ENCODE peak calls at places on chromosomes 5 and 9, in eight cellular contexts. Y, W, L, C, Q, H, R and N are unnamed samples.

GRCh38 chr5:135242021-135242480 is 157.0 kb downstream of the MACROH2A1 start:
- DNase-seq in Y (peak; percentile 65), W (peak; percentile 67), L (no peak), C (peak; percentile 64), Q (no peak), H (no peak), R (peak; percentile 14), N (peak; percentile 78)

GRCh38 chr9:136117291-136118060 is 1.2 kb downstream of the TMEM250 start:
- DNase-seq in Y (no peak), W (no peak), L (no peak), C (no peak), Q (no peak), H (no peak), R (no peak), N (no peak)

GRCh38 chr5:104062495-104063377 is 500.1 kb upstream of the NUDT12 start:
- DNase-seq in Y (peak; percentile 20), W (no peak), L (no peak), C (no peak), Q (no peak), H (no peak), R (no peak), N (no peak)

GRCh38 chr9:133135193-133135745 is 14.2 kb upstream of the RALGDS start:
- DNase-seq in Y (peak; percentile 93), W (peak; percentile 80), L (peak; percentile 73), C (peak; percentile 86), Q (no peak), H (no peak), R (peak; percentile 77), N (no peak)

GRCh38 chr9:33923998-33924701 is 107.2 kb downstream of the UBE2R2 start:
- DNase-seq in Y (no peak), W (no peak), L (no peak), C (no peak), Q (no peak), H (no peak), R (no peak), N (no peak)

GRCh38 chr5:52710310-52710971 is 77.3 kb upstream of the ITGA1 start:
- DNase-seq in Y (no peak), W (no peak), L (no peak), C (no peak), Q (no peak), H (no peak), R (no peak), N (no peak)

GRCh38 chr9:137516144-137516917 is 33.9 kb downstream of the PNPLA7 start:
- DNase-seq in Y (no peak), W (no peak), L (no peak), C (no peak), Q (no peak), H (no peak), R (no peak), N (no peak)

GRCh38 chr5:163330723-163331668 is 106.4 kb upstream of the CCNG1 start:
- DNase-seq in Y (no peak), W (no peak), L (no peak), C (no peak), Q (peak; percentile 12), H (no peak), R (no peak), N (no peak)

GRCh38 chr9:89526667-89527066 is 28.8 kb upstream of the SEMA4D start:
- DNase-seq in Y (no peak), W (no peak), L (no peak), C (no peak), Q (no peak), H (no peak), R (no peak), N (no peak)

GRCh38 chr5:177447066-177447610 is 524 bp downstream of the PRR7 start:
- DNase-seq in Y (no peak), W (peak; percentile 73), L (no peak), C (peak; percentile 25), Q (peak; percentile 94), H (no peak), R (peak; percentile 46), N (no peak)

GRCh38 chr5:172223901-172224873 is 30.2 kb downstream of the EFCAB9 start:
- DNase-seq in Y (no peak), W (no peak), L (no peak), C (no peak), Q (peak; percentile 56), H (no peak), R (no peak), N (no peak)

GRCh38 chr9:125558453-125559084 is 148.4 kb downstream of the MAPKAP1 start:
- DNase-seq in Y (peak; percentile 58), W (no peak), L (peak; percentile 39), C (peak; percentile 83), Q (peak; percentile 86), H (peak; percentile 56), R (peak; percentile 46), N (peak; percentile 46)

GRCh38 chr9:96160168-96160567 is 141.8 kb downstream of the HSD17B3 start:
- DNase-seq in Y (no peak), W (no peak), L (no peak), C (no peak), Q (no peak), H (no peak), R (no peak), N (no peak)

GRCh38 chr9:109733690-109734089 is 46.3 kb upstream of the PALM2AKAP2 start:
- DNase-seq in Y (peak; percentile 72), W (no peak), L (no peak), C (peak; percentile 64), Q (no peak), H (no peak), R (no peak), N (no peak)

GRCh38 chr9:79360387-79361347 is 211.1 kb upstream of the TLE4 start:
- DNase-seq in Y (no peak), W (no peak), L (no peak), C (peak; percentile 48), Q (no peak), H (no peak), R (no peak), N (no peak)

GRCh38 chr5:132386644-132387286 is 17.3 kb downstream of the SLC22A5 start:
- DNase-seq in Y (peak; percentile 51), W (peak; percentile 86), L (no peak), C (peak; percentile 71), Q (peak; percentile 70), H (peak; percentile 72), R (peak; percentile 81), N (peak; percentile 79)

GRCh38 chr5:132383261-132383660 is 13.8 kb downstream of the SLC22A5 start:
- DNase-seq in Y (no peak), W (no peak), L (no peak), C (no peak), Q (no peak), H (no peak), R (no peak), N (no peak)

GRCh38 chr5:132383984-132384383 is 14.5 kb downstream of the SLC22A5 start:
- DNase-seq in Y (no peak), W (no peak), L (no peak), C (no peak), Q (no peak), H (no peak), R (no peak), N (no peak)

GRCh38 chr5:132385321-132386105 is 16.0 kb downstream of the SLC22A5 start:
- DNase-seq in Y (no peak), W (peak; percentile 70), L (no peak), C (peak; percentile 62), Q (peak; percentile 50), H (no peak), R (peak; percentile 46), N (peak; percentile 69)

DNA sequence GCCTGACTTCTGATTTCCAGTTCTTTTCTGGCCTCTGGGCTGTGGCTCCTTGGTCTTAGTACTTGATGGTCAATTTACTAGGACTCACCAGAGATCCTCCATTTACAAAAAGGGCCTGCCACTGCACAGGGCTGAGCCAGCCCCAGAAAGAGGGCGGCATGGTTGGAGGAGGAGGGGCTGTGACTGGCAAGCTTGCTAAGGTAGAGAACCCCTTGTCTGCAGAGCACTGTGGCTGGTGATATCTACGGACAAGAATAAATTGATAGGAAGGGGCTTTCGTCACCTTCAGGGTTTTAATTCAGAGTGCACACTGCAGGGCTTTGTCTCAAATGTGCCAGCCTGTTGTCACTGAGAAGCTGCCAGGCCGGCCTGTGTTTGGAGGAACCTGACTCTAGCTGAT is 15.0 kb downstream of the SLC22A5 start:
- DNase-seq in Y (no peak), W (no peak), L (no peak), C (no peak), Q (no peak), H (no peak), R (no peak), N (no peak)
- H3K4me1 ChIP-seq in Y (peaks cover 32% of the 10 kb centered on the region), W (peaks cover 1% of the 10 kb centered on the region), L (peaks cover 31% of the 10 kb centered on the region), C (peaks cover 26% of the 10 kb centered on the region), Q (no peaks in the 10 kb centered on the region), H (peaks cover 45% of the 10 kb centered on the region), R (peaks cover 20% of the 10 kb centered on the region), N (peaks cover 17% of the 10 kb centered on the region)

GRCh38 chr5:110219769-110220168 is 506.7 kb downstream of the TMEM232 start:
- DNase-seq in Y (no peak), W (no peak), L (no peak), C (no peak), Q (no peak), H (no peak), R (no peak), N (no peak)
- H3K4me1 ChIP-seq in Y (no peaks in the 10 kb centered on the region), W (no peaks in the 10 kb centered on the region), L (no peaks in the 10 kb centered on the region), C (no peaks in the 10 kb centered on the region), Q (no peaks in the 10 kb centered on the region), H (no peaks in the 10 kb centered on the region), R (no peaks in the 10 kb centered on the region), N (no peaks in the 10 kb centered on the region)

DNA sequence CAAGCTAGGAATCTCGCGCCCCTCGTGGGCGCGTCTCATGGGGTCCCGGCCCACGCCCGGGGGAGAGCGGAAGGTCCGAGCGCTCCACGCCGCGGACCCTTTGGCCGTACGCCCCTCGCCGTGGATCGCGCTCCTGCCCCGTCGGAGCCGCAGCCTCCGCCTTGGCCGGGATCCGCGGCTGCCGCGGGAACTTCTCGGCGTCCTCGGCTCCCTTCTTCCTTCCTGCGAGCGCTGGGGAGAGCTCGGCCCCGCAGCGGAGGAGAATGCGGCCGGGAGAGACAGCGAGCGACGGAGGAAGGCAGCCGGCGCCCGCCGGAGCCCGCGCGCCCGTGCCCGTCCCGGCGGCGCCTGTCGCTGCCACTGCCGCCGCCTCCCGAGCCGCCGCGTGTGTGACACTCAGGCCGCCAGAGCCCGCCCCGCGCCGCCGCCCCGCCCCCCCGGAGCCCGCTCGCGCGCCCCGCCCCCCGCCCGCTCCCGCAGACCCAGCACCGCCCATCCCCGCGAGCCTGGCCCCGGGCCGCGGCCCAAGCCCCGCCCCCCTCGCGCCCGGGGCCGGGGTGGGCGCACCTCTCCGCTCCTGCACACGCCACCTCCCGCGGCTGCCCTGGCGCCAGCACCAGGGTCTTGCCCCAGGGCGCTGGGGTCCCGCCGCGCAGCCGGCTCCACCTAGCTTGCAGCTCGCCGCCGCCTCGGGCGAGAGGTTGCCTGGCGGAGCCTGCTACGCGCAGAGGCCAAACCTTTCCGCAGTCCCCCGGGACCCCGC is at the start of gene SHB:
- DNase-seq in Y (peak; percentile 61), W (peak; percentile 87), L (no peak), C (peak; percentile 33), Q (peak; percentile 92), H (peak; percentile 66), R (peak; percentile 71), N (peak; percentile 75)
- H3K4me1 ChIP-seq in Y (peaks cover 3% of the 10 kb centered on the region), W (peaks cover 5% of the 10 kb centered on the region), L (peaks cover 5% of the 10 kb centered on the region), C (peaks cover 19% of the 10 kb centered on the region), Q (peaks cover 33% of the 10 kb centered on the region), H (peaks cover 54% of the 10 kb centered on the region), R (peaks cover 8% of the 10 kb centered on the region), N (peaks cover 13% of the 10 kb centered on the region)

GRCh38 chr9:131395027-131395744 is 1.3 kb downstream of the PRRC2B start:
- DNase-seq in Y (no peak), W (peak; percentile 49), L (no peak), C (no peak), Q (peak; percentile 43), H (no peak), R (no peak), N (peak; percentile 62)
- H3K4me1 ChIP-seq in Y (peaks cover 47% of the 10 kb centered on the region), W (peaks cover 12% of the 10 kb centered on the region), L (peaks cover 29% of the 10 kb centered on the region), C (peaks cover 20% of the 10 kb centered on the region), Q (peaks cover 59% of the 10 kb centered on the region), H (peaks cover 62% of the 10 kb centered on the region), R (peaks cover 11% of the 10 kb centered on the region), N (peaks cover 26% of the 10 kb centered on the region)